ENCODE peak calls at places on chromosomes 13 and 19, in seven cellular contexts. One of them, this sample, is unnamed.

GRCh38 chr19:42281175-42282035 is 12.4 kb downstream of the CIC start:
- DNase-seq in AG04450: no peak
- DNase-seq in AG10803: peak
- DNase-seq in LoVo: no peak
- DNase-seq in NCI-H146: peak
- DNase-seq in activated naive CD8-positive, alpha-beta T cell treated with anti-CD3 and anti-CD28 coated beads for 36 hours: peak
- DNase-seq in nephron progenitor cell: no peak
- DNase-seq in this sample: no peak

GRCh38 chr13:71828564-71828963 is 38.4 kb downstream of the DACH1 start:
- DNase-seq in AG04450: no peak
- DNase-seq in AG10803: no peak
- DNase-seq in LoVo: no peak
- DNase-seq in NCI-H146: no peak
- DNase-seq in activated naive CD8-positive, alpha-beta T cell treated with anti-CD3 and anti-CD28 coated beads for 36 hours: no peak
- DNase-seq in nephron progenitor cell: no peak
- DNase-seq in this sample: no peak

GRCh38 chr13:103573446-103573845 is 507.2 kb upstream of the SLC10A2 start:
- DNase-seq in AG04450: no peak
- DNase-seq in AG10803: no peak
- DNase-seq in LoVo: no peak
- DNase-seq in NCI-H146: no peak
- DNase-seq in activated naive CD8-positive, alpha-beta T cell treated with anti-CD3 and anti-CD28 coated beads for 36 hours: no peak
- DNase-seq in nephron progenitor cell: no peak
- DNase-seq in this sample: no peak

GRCh38 chr19:6167115-6167514 is 31.6 kb downstream of the ACSBG2 start:
- DNase-seq in AG04450: no peak
- DNase-seq in AG10803: no peak
- DNase-seq in LoVo: no peak
- DNase-seq in NCI-H146: no peak
- DNase-seq in activated naive CD8-positive, alpha-beta T cell treated with anti-CD3 and anti-CD28 coated beads for 36 hours: no peak
- DNase-seq in nephron progenitor cell: no peak
- DNase-seq in this sample: no peak

GRCh38 chr13:39516140-39516539 is 86.9 kb downstream of the LHFPL6 start:
- DNase-seq in AG04450: no peak
- DNase-seq in AG10803: peak
- DNase-seq in LoVo: no peak
- DNase-seq in NCI-H146: peak
- DNase-seq in activated naive CD8-positive, alpha-beta T cell treated with anti-CD3 and anti-CD28 coated beads for 36 hours: no peak
- DNase-seq in nephron progenitor cell: no peak
- DNase-seq in this sample: no peak

GRCh38 chr13:80939581-80939980 is 598.7 kb upstream of the SPRY2 start:
- DNase-seq in AG04450: no peak
- DNase-seq in AG10803: no peak
- DNase-seq in LoVo: no peak
- DNase-seq in NCI-H146: no peak
- DNase-seq in activated naive CD8-positive, alpha-beta T cell treated with anti-CD3 and anti-CD28 coated beads for 36 hours: no peak
- DNase-seq in nephron progenitor cell: no peak
- DNase-seq in this sample: no peak

GRCh38 chr13:20990910-20991525 is 70.4 kb downstream of the LATS2 start:
- DNase-seq in AG04450: no peak
- DNase-seq in AG10803: no peak
- DNase-seq in LoVo: no peak
- DNase-seq in NCI-H146: no peak
- DNase-seq in activated naive CD8-positive, alpha-beta T cell treated with anti-CD3 and anti-CD28 coated beads for 36 hours: no peak
- DNase-seq in nephron progenitor cell: no peak
- DNase-seq in this sample: no peak

GRCh38 chr19:19113040-19113541 is 25.2 kb downstream of the TMEM161A start:
- DNase-seq in AG04450: peak
- DNase-seq in AG10803: no peak
- DNase-seq in LoVo: no peak
- DNase-seq in NCI-H146: peak
- DNase-seq in activated naive CD8-positive, alpha-beta T cell treated with anti-CD3 and anti-CD28 coated beads for 36 hours: no peak
- DNase-seq in nephron progenitor cell: peak
- DNase-seq in this sample: no peak